ENCODE peak calls at places on chromosomes 7 and 10, in seven cellular contexts. S, U, V, H, R, F and Z are unnamed samples.
A peak's percentile ranks its signal among the peaks of the same experiment; 100 is the strongest.

GRCh38 chr10:33365314-33365713 is 30.8 kb upstream of the NRP1 start:
- DNase-seq in U (no peak), S (no peak), V (no peak), R (no peak), H (no peak), F (no peak), Z (no peak)

GRCh38 chr7:42238709-42239395 is 1.8 kb upstream of the GLI3 start:
- DNase-seq in R (no peak), V (no peak), U (no peak), H (no peak), S (no peak), F (no peak), Z (no peak)

GRCh38 chr7:2090526-2091520 is 141.9 kb downstream of the MAD1L1 start:
- DNase-seq in S (no peak), U (no peak), F (no peak), R (no peak), H (no peak), V (no peak), Z (no peak)

GRCh38 chr7:79293655-79294142 is 159.8 kb downstream of the MAGI2 start:
- DNase-seq in V (peak; percentile 96), R (no peak), F (peak; percentile 67), S (no peak), H (no peak), U (peak; percentile 52), Z (no peak)

GRCh38 chr10:84783386-84783785 is 455.0 kb downstream of the CCSER2 start:
- DNase-seq in H (no peak), F (no peak), R (no peak), V (peak; percentile 40), S (no peak), U (no peak), Z (no peak)

GRCh38 chr10:6487919-6488318 is 92.2 kb downstream of the PRKCQ start:
- DNase-seq in U (no peak), S (no peak), H (no peak), R (no peak), F (no peak), V (no peak), Z (no peak)

GRCh38 chr10:73344267-73344666 is 14.4 kb downstream of the CFAP70 start:
- DNase-seq in H (no peak), V (no peak), U (no peak), F (no peak), S (no peak), R (no peak), Z (no peak)

GRCh38 chr7:84139986-84140729 is 54.4 kb downstream of the SEMA3A start:
- DNase-seq in R (no peak), H (no peak), U (no peak), V (no peak), F (no peak), S (no peak), Z (no peak)

GRCh38 chr7:158351051-158351450 is 236.6 kb downstream of the PTPRN2 start:
- DNase-seq in V (no peak), U (no peak), H (no peak), R (no peak), S (no peak), F (no peak), Z (no peak)

GRCh38 chr7:100102950-100103840 is 1.8 kb downstream of the AP4M1 start:
- DNase-seq in V (no peak), R (no peak), U (no peak), H (no peak), F (no peak), S (no peak), Z (no peak)

GRCh38 chr10:6174201-6174874 is 28.4 kb upstream of the PFKFB3 start:
- DNase-seq in H (no peak), S (no peak), U (no peak), R (no peak), V (no peak), F (no peak), Z (no peak)

GRCh38 chr7:22865607-22865970 is 42.9 kb upstream of the TOMM7 start:
- DNase-seq in S (no peak), V (no peak), H (no peak), F (no peak), R (no peak), U (no peak), Z (no peak)

GRCh38 chr10:77386833-77387232 is 250.8 kb downstream of the KCNMA1 start:
- DNase-seq in S (no peak), H (no peak), V (no peak), F (no peak), U (no peak), R (no peak), Z (no peak)

GRCh38 chr10:92079003-92079402 is 155.4 kb downstream of the BTAF1 start:
- DNase-seq in S (no peak), U (no peak), H (no peak), F (no peak), R (no peak), V (no peak), Z (no peak)

GRCh38 chr10:79070091-79070610 is 1.4 kb downstream of the ZMIZ1 start:
- DNase-seq in U (peak; percentile 75), V (no peak), F (no peak), H (peak; percentile 67), R (peak; percentile 88), S (no peak), Z (peak; percentile 75)

GRCh38 chr10:61923210-61924024 is 21.9 kb downstream of the ARID5B start:
- DNase-seq in S (no peak), R (no peak), F (no peak), U (no peak), H (no peak), V (no peak), Z (no peak)

GRCh38 chr7:867406-868188 is 8.8 kb upstream of the GET4 start:
- DNase-seq in R (peak; percentile 60), U (peak; percentile 67), F (no peak), H (peak; percentile 37), S (no peak), V (peak; percentile 44), Z (peak; percentile 88)

GRCh38 chr10:58023341-58024073 is 244.2 kb downstream of the IPMK start:
- DNase-seq in F (peak; percentile 71), V (peak; percentile 83), S (no peak), U (no peak), R (no peak), H (no peak), Z (no peak)

DNA sequence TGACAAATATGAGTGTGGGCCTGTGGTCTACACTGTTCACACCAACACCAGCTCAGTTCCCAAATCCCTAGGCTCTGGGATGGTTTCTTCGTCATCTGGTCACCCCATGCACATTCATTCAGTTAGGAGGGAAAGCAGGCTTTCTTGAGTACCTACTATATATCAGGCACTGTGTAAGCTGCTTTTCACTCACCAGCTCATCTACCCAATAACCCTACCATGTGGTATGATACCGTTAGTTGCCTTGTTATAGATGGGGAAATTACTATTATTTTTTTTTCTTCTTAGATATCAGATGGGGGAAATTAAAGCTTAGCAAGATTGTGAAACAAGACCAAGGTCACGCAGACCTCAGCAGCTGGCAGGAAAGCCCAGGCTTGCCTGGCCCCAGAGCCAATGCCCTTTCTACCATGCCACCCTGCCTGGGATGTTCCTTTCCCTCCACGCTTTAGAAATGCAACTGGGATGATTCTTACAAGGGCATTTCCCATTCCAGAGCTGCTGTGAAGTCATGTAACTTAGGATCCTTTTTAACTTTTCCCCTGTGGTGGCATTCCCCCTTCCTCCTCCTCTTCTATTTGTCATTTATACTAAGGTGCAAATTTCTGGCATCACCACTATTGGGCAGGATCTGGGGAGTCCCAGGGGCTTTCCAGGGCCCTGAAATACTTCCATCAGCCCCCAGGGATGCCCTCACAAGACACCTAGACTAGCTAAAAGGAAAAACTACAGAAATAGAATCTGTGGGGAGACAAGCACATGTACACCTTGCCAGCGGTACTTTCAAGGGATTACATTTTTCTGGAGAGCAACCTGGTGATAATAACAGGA is 93.1 kb upstream of the EFCAB10 start:
- DNase-seq in U (no peak), F (no peak), V (no peak), S (no peak), H (no peak), R (no peak), Z (no peak)
- H3K4me3 ChIP-seq in U (no peak overlapping the region), F (no peak overlapping the region), V (no peak overlapping the region), S (no peak overlapping the region), H (no peak overlapping the region), R (no peak overlapping the region), Z (no peak overlapping the region)

GRCh38 chr7:98288064-98288823 is 6.8 kb downstream of the BRI3 start:
- DNase-seq in R (no peak), S (no peak), U (no peak), V (no peak), F (no peak), H (peak; percentile 66), Z (no peak)
- H3K4me1 ChIP-seq in R (peaks cover 17% of the 10 kb centered on the region), S (peaks cover 64% of the 10 kb centered on the region), U (peaks cover 66% of the 10 kb centered on the region), V (peaks cover 49% of the 10 kb centered on the region), F (peaks cover 50% of the 10 kb centered on the region), H (peaks cover 35% of the 10 kb centered on the region), Z (peaks cover 51% of the 10 kb centered on the region)

DNA sequence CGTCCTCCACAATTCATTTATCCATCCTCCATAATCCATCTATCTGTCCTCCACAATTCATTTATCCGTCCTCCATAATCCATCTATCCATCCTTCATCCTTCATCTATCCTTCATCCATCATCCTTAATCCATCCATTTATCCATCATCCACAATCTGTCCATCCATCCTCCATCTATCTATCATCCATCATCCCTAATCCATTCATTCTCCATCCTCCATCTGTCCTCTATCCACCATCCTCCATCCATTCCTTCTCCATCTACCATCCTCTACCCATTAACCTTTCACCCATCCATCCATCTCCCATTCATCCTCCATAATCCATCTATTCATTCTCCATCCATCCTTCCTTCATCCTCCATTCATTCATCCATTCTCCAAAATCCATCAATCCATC is 36.0 kb upstream of the DPYSL4 start:
- DNase-seq in V (no peak), U (no peak), S (no peak), R (no peak), F (no peak), H (no peak), Z (no peak)
- H3K4me3 ChIP-seq in V (no peak overlapping the region), U (no peak overlapping the region), S (no peak overlapping the region), R (no peak overlapping the region), F (no peak overlapping the region), H (no peak overlapping the region), Z (no peak overlapping the region)

DNA sequence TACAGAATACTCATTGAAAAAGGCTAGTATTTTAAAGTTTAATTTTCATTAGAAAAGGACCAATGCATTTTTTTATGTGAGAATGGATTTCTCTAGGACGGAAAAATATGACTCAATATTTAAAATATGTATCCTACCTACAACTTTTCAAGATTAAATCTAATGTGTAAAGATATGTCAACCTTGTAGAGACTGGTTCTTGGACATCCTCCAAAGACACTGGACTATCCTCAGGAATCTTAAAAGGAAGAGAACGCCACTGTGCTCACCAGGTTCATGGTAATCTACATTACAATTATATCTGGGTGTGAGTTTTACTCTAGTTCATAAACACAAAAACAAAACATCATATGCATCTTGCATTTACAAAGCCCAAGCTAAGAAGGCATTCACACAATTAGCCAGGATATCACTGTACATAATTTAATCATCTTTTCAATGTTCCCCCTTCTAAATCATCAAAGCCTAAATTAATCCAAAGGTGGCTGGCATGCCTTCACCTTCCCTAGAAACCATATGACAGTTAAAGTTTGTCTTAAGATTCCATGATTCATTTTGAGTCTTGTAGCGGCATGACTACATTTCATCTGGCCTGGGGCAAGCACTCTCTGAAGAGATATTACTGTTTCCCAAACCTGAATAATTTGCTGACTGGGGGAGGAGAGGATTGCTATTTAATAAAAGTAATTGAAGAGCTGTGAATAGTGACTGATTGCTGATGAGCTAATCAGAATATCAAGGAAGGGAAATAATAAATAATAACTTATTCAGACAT is 12.0 kb downstream of the SGCE start:
- DNase-seq in V (no peak), U (no peak), R (no peak), H (no peak), F (peak; percentile 62), S (no peak), Z (no peak)
- H3K4me1 ChIP-seq in V (peaks cover 21% of the 10 kb centered on the region), U (no peaks in the 10 kb centered on the region), R (no peaks in the 10 kb centered on the region), H (no peaks in the 10 kb centered on the region), F (no peaks in the 10 kb centered on the region), S (no peaks in the 10 kb centered on the region), Z (no peaks in the 10 kb centered on the region)